ENCODE peak calls at places on chromosomes 6 and 20, in eight cellular contexts. W is activated CD4-positive, alpha-beta memory T cell treated with anti-CD3 and anti-CD28 coated beads, Interleukin-2, amount 10 ng/mL, durations not matched to agents 7 days and 5 days; S is psoas muscle; K is NCI-H2081; A is activated CD4-positive, alpha-beta T cell treated with anti-CD3 and anti-CD28 coated beads for 4 hours; C is CD8-positive, alpha-beta memory T cell; I is cardiac fibroblast; Z is adrenal gland. V is an unnamed sample.

GRCh38 chr6:136991614-136992013 is 53.2 kb downstream of the IL20RA start:
- DNase-seq in A (no peak), S (no peak), I (no peak), W (no peak), Z (no peak), C (no peak), K (no peak), V (no peak)

GRCh38 chr6:155341130-155341828 is 27.0 kb upstream of the TFB1M start:
- DNase-seq in Z (no peak), A (no peak), K (no peak), S (no peak), W (no peak), I (peak), C (no peak), V (peak)

GRCh38 chr6:22041797-22042489 is 254.9 kb downstream of the PRL start:
- DNase-seq in W (no peak), A (no peak), K (no peak), C (no peak), I (peak), Z (no peak), S (no peak), V (peak)

GRCh38 chr6:44580901-44581300 is 193.4 kb downstream of the CDC5L start:
- DNase-seq in W (no peak), Z (no peak), A (no peak), C (no peak), S (no peak), I (peak), K (no peak), V (no peak)

GRCh38 chr20:57260959-57261357 is 5.5 kb downstream of the BMP7 start:
- DNase-seq in Z (no peak), W (no peak), K (no peak), I (no peak), C (no peak), A (no peak), S (no peak), V (no peak)

GRCh38 chr6:127972815-127973214 is 72.0 kb upstream of the THEMIS start:
- DNase-seq in S (no peak), A (peak), W (peak), K (no peak), Z (no peak), I (no peak), C (peak), V (no peak)

GRCh38 chr6:3281669-3282460 is 23.1 kb downstream of the PSMG4 start:
- DNase-seq in C (no peak), Z (peak), A (no peak), K (no peak), W (no peak), I (peak), S (peak), V (peak)

GRCh38 chr20:62918830-62919229 is 7.5 kb downstream of the DIDO1 start:
- DNase-seq in W (peak), C (peak), K (no peak), Z (no peak), S (no peak), I (no peak), A (peak), V (no peak)

GRCh38 chr6:20744911-20745557 is 210.8 kb downstream of the CDKAL1 start:
- DNase-seq in C (no peak), K (no peak), A (no peak), W (no peak), I (no peak), S (no peak), Z (no peak), V (no peak)

GRCh38 chr20:36240076-36240475 is 3.8 kb downstream of the AAR2 start:
- DNase-seq in W (no peak), S (no peak), A (no peak), I (no peak), C (no peak), K (no peak), Z (no peak), V (no peak)

GRCh38 chr6:157266274-157267101 is 56.8 kb downstream of the TMEM242 start:
- DNase-seq in S (no peak), I (no peak), K (no peak), A (no peak), W (no peak), Z (no peak), C (no peak), V (no peak)

GRCh38 chr6:30888472-30889137 is 4.3 kb downstream of the DDR1 start:
- DNase-seq in Z (no peak), A (no peak), C (no peak), K (no peak), I (peak), W (no peak), S (no peak), V (no peak)

GRCh38 chr20:64232794-64233193 is 22.8 kb upstream of the PCMTD2 start:
- DNase-seq in S (no peak), I (no peak), A (no peak), W (no peak), K (peak), Z (peak), C (no peak), V (no peak)

GRCh38 chr20:25033250-25033940 is 24.5 kb downstream of the ACSS1 start:
- DNase-seq in C (no peak), W (no peak), Z (no peak), I (no peak), S (peak), A (no peak), K (no peak), V (no peak)

GRCh38 chr6:19905584-19905983 is 68.4 kb downstream of the ID4 start:
- DNase-seq in S (no peak), A (no peak), C (no peak), K (no peak), Z (no peak), W (no peak), I (no peak), V (no peak)

GRCh38 chr6:37501632-37502466 is 2.2 kb upstream of the CCDC167 start:
- DNase-seq in C (peak), K (no peak), W (peak), A (no peak), I (no peak), Z (no peak), S (no peak), V (no peak)

GRCh38 chr6:132082421-132082820 is 131.2 kb upstream of the CCN2 start:
- DNase-seq in K (no peak), Z (no peak), A (no peak), C (no peak), S (no peak), W (no peak), I (no peak), V (no peak)

GRCh38 chr6:15062311-15063252 is 183.3 kb upstream of the JARID2 start:
- DNase-seq in S (no peak), Z (peak), C (no peak), K (no peak), W (no peak), I (peak), A (no peak), V (peak)

GRCh38 chr6:28135393-28135792 is 6.3 kb upstream of the ZKSCAN8 start:
- DNase-seq in S (no peak), K (no peak), W (no peak), A (no peak), I (no peak), C (no peak), Z (no peak), V (no peak)

GRCh38 chr6:157534991-157535353 is 154.0 kb downstream of the ZDHHC14 start:
- DNase-seq in W (no peak), K (no peak), C (no peak), Z (no peak), I (no peak), S (no peak), A (no peak), V (no peak)

GRCh38 chr6:4939241-4939640 is 64.6 kb downstream of the RPP40 start:
- DNase-seq in C (no peak), W (no peak), Z (no peak), S (no peak), A (no peak), I (no peak), K (no peak), V (no peak)

GRCh38 chr6:158914923-158915322 is 85.1 kb downstream of the RSPH3 start:
- DNase-seq in K (no peak), A (no peak), I (no peak), Z (no peak), C (no peak), W (no peak), S (no peak), V (no peak)

GRCh38 chr6:27839303-27840081 is 72.7 kb downstream of the OR2B2 start:
- DNase-seq in Z (peak), K (no peak), A (no peak), I (peak), S (peak), C (no peak), W (peak), V (no peak)

GRCh38 chr6:63677282-63677681 is 41.7 kb downstream of the PHF3 start:
- DNase-seq in I (peak), K (no peak), W (no peak), C (no peak), Z (peak), A (no peak), S (no peak), V (no peak)

GRCh38 chr6:67068781-67069180 is 1361.8 kb upstream of the EYS start:
- DNase-seq in I (no peak), Z (no peak), K (no peak), S (no peak), W (no peak), C (no peak), A (no peak), V (no peak)

GRCh38 chr6:138031850-138032249 is 75.4 kb downstream of the PERP start:
- DNase-seq in A (no peak), W (no peak), I (no peak), C (no peak), Z (no peak), K (no peak), S (no peak), V (no peak)

GRCh38 chr6:33747823-33748222 is 1.1 kb upstream of the IP6K3 start:
- DNase-seq in S (no peak), W (no peak), A (no peak), I (no peak), Z (no peak), C (no peak), K (no peak), V (no peak)

GRCh38 chr20:10637062-10637559 is 36.7 kb downstream of the JAG1 start:
- DNase-seq in W (no peak), A (no peak), S (peak), K (no peak), I (peak), C (no peak), Z (no peak), V (no peak)

GRCh38 chr6:75281643-75282042 is 2.9 kb downstream of the TMEM30A start:
- DNase-seq in K (no peak), W (no peak), Z (no peak), A (no peak), C (no peak), S (no peak), I (no peak), V (no peak)

GRCh38 chr6:168756009-168756634 is 315.1 kb downstream of the SMOC2 start:
- DNase-seq in I (peak), W (no peak), A (no peak), K (no peak), C (no peak), S (no peak), Z (no peak), V (no peak)

GRCh38 chr6:125831660-125832059 is 40.9 kb downstream of the NCOA7 start:
- DNase-seq in C (no peak), W (no peak), I (no peak), K (no peak), S (no peak), Z (no peak), A (no peak), V (no peak)

GRCh38 chr20:37270586-37271420 is 9.2 kb upstream of the GHRH start:
- DNase-seq in K (no peak), A (no peak), C (no peak), W (no peak), Z (peak), I (peak), S (no peak), V (no peak)

GRCh38 chr6:150876598-150876997 is 11.1 kb downstream of the MTHFD1L start:
- DNase-seq in K (peak), W (no peak), S (peak), Z (peak), C (no peak), A (no peak), I (no peak), V (no peak)

GRCh38 chr6:149860834-149861602 is 3.1 kb downstream of the LRP11 start:
- DNase-seq in S (no peak), I (peak), C (no peak), K (no peak), W (no peak), A (no peak), Z (peak), V (no peak)

GRCh38 chr20:61679473-61679872 is 386.2 kb downstream of the TAF4 start:
- DNase-seq in C (no peak), A (no peak), K (no peak), S (no peak), Z (no peak), I (no peak), W (no peak), V (no peak)

GRCh38 chr20:37579091-37579490 is 51.4 kb upstream of the BLCAP start:
- DNase-seq in K (no peak), Z (no peak), S (no peak), I (no peak), W (no peak), C (no peak), A (no peak), V (no peak)

GRCh38 chr6:116218172-116218633 is 35.7 kb downstream of the TSPYL4 start:
- DNase-seq in C (no peak), Z (no peak), W (no peak), K (no peak), I (peak), S (no peak), A (no peak), V (no peak)

V was measured in GM04504.